ENCODE peak calls at places on chromosomes 1 and 21, in six cellular contexts. One of them, this sample, is unnamed.

GRCh38 chr1:32754282-32755097 is 51.9 kb upstream of the SYNC start:
- DNase-seq in OCI-LY7: no peak
- DNase-seq in A549: no peak
- DNase-seq in BJ: no peak
- DNase-seq in lower leg skin: peak
- DNase-seq in HCT116: no peak
- DNase-seq in this sample: no peak

GRCh38 chr1:14334336-14335176 is 263.9 kb upstream of the KAZN start:
- DNase-seq in OCI-LY7: peak
- DNase-seq in A549: no peak
- DNase-seq in BJ: no peak
- DNase-seq in lower leg skin: no peak
- DNase-seq in HCT116: no peak
- DNase-seq in this sample: no peak

GRCh38 chr21:16992448-16992847 is 520.4 kb upstream of the CXADR start:
- DNase-seq in OCI-LY7: no peak
- DNase-seq in A549: no peak
- DNase-seq in BJ: no peak
- DNase-seq in lower leg skin: no peak
- DNase-seq in HCT116: no peak
- DNase-seq in this sample: no peak

GRCh38 chr1:11997081-11997851 is 17.0 kb downstream of the MFN2 start:
- DNase-seq in OCI-LY7: no peak
- DNase-seq in A549: no peak
- DNase-seq in BJ: no peak
- DNase-seq in lower leg skin: no peak
- DNase-seq in HCT116: no peak
- DNase-seq in this sample: no peak

GRCh38 chr21:33835920-33836319 is 79.7 kb downstream of the ATP5PO start:
- DNase-seq in OCI-LY7: no peak
- DNase-seq in A549: no peak
- DNase-seq in BJ: no peak
- DNase-seq in lower leg skin: peak
- DNase-seq in HCT116: no peak
- DNase-seq in this sample: no peak

GRCh38 chr1:26336477-26337205 is 17.3 kb downstream of the CRYBG2 start:
- DNase-seq in OCI-LY7: peak
- DNase-seq in A549: peak
- DNase-seq in BJ: no peak
- DNase-seq in lower leg skin: peak
- DNase-seq in HCT116: peak
- DNase-seq in this sample: no peak

GRCh38 chr1:178521241-178521640 is 8.3 kb downstream of the TEX35 start:
- DNase-seq in OCI-LY7: no peak
- DNase-seq in A549: no peak
- DNase-seq in BJ: no peak
- DNase-seq in lower leg skin: no peak
- DNase-seq in HCT116: no peak
- DNase-seq in this sample: no peak

GRCh38 chr1:35202048-35202719 is 9.2 kb upstream of the SFPQ start:
- DNase-seq in OCI-LY7: peak
- DNase-seq in A549: peak
- DNase-seq in BJ: no peak
- DNase-seq in lower leg skin: peak
- DNase-seq in HCT116: peak
- DNase-seq in this sample: no peak

GRCh38 chr1:14095001-14095400 is 395.0 kb downstream of the PRDM2 start:
- DNase-seq in OCI-LY7: peak
- DNase-seq in A549: no peak
- DNase-seq in BJ: no peak
- DNase-seq in lower leg skin: no peak
- DNase-seq in HCT116: peak
- DNase-seq in this sample: no peak

GRCh38 chr1:58476179-58476578 is 70.3 kb downstream of the OMA1 start:
- DNase-seq in OCI-LY7: no peak
- DNase-seq in A549: no peak
- DNase-seq in BJ: no peak
- DNase-seq in lower leg skin: no peak
- DNase-seq in HCT116: no peak
- DNase-seq in this sample: no peak

GRCh38 chr21:45511661-45512431 is 30.4 kb downstream of the SLC19A1 start:
- DNase-seq in OCI-LY7: no peak
- DNase-seq in A549: no peak
- DNase-seq in BJ: no peak
- DNase-seq in lower leg skin: peak
- DNase-seq in HCT116: no peak
- DNase-seq in this sample: peak

GRCh38 chr1:153531638-153532037 is 4.2 kb downstream of the S100A6 start:
- DNase-seq in OCI-LY7: no peak
- DNase-seq in A549: no peak
- DNase-seq in BJ: no peak
- DNase-seq in lower leg skin: no peak
- DNase-seq in HCT116: no peak
- DNase-seq in this sample: no peak

GRCh38 chr1:153527023-153527724 is 8.6 kb downstream of the S100A6 start:
- DNase-seq in OCI-LY7: no peak
- DNase-seq in A549: no peak
- DNase-seq in BJ: no peak
- DNase-seq in lower leg skin: no peak
- DNase-seq in HCT116: no peak
- DNase-seq in this sample: no peak

GRCh38 chr1:153520818-153521476 is 14.8 kb downstream of the S100A6 start:
- DNase-seq in OCI-LY7: no peak
- DNase-seq in A549: no peak
- DNase-seq in BJ: no peak
- DNase-seq in lower leg skin: no peak
- DNase-seq in HCT116: no peak
- DNase-seq in this sample: no peak

GRCh38 chr1:153525088-153525713 is 10.6 kb downstream of the S100A6 start:
- DNase-seq in OCI-LY7: no peak
- DNase-seq in A549: no peak
- DNase-seq in BJ: no peak
- DNase-seq in lower leg skin: no peak
- DNase-seq in HCT116: no peak
- DNase-seq in this sample: no peak

DNA sequence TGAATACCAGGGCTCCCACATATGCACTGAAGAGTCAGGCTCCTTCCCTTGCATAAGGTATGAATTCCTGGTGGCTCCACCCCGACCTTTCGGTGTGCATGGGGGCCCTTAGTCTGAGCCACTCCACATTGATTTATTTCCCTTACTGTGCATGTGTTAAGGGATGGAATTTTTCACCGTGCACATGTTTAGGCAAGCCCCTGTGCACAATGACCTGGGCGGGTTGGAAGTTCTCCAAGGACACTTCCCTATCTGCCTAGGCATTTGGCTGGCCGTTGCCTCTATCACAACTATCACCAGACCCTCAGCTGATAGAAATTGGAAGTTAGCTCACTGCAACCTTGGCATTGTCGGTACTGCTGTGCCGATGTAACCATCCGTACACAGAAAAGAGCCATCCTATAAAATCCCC is 9.7 kb downstream of the S100A6 start:
- DNase-seq in OCI-LY7: no peak
- DNase-seq in A549: no peak
- DNase-seq in BJ: no peak
- DNase-seq in lower leg skin: no peak
- DNase-seq in HCT116: no peak
- DNase-seq in this sample: no peak
- TF ChIP-seq CTCF in OCI-LY7: no peak
- TF ChIP-seq CTCF in A549: no peak
- TF ChIP-seq CTCF in BJ: no peak
- TF ChIP-seq CTCF in lower leg skin: no peak
- TF ChIP-seq CTCF in HCT116: no peak
- TF ChIP-seq CTCF in this sample: no peak

GRCh38 chr1:40944841-40945430 is 34.6 kb upstream of the CTPS1 start:
- DNase-seq in OCI-LY7: no peak
- DNase-seq in A549: no peak
- DNase-seq in BJ: peak
- DNase-seq in lower leg skin: no peak
- DNase-seq in HCT116: no peak
- DNase-seq in this sample: no peak

GRCh38 chr1:40938393-40938792 is 41.1 kb upstream of the CTPS1 start:
- DNase-seq in OCI-LY7: no peak
- DNase-seq in A549: no peak
- DNase-seq in BJ: no peak
- DNase-seq in lower leg skin: no peak
- DNase-seq in HCT116: no peak
- DNase-seq in this sample: no peak

GRCh38 chr1:40944326-40944725 is 35.2 kb upstream of the CTPS1 start:
- DNase-seq in OCI-LY7: no peak
- DNase-seq in A549: peak
- DNase-seq in BJ: peak
- DNase-seq in lower leg skin: no peak
- DNase-seq in HCT116: no peak
- DNase-seq in this sample: no peak

GRCh38 chr1:40936878-40937484 is 42.5 kb upstream of the CTPS1 start:
- DNase-seq in OCI-LY7: no peak
- DNase-seq in A549: no peak
- DNase-seq in BJ: peak
- DNase-seq in lower leg skin: no peak
- DNase-seq in HCT116: no peak
- DNase-seq in this sample: no peak

GRCh38 chr1:40939320-40940059 is 40.0 kb upstream of the CTPS1 start:
- DNase-seq in OCI-LY7: no peak
- DNase-seq in A549: no peak
- DNase-seq in BJ: peak
- DNase-seq in lower leg skin: no peak
- DNase-seq in HCT116: no peak
- DNase-seq in this sample: no peak
- TF ChIP-seq CTCF in OCI-LY7: no peak
- TF ChIP-seq CTCF in A549: no peak
- TF ChIP-seq CTCF in BJ: no peak
- TF ChIP-seq CTCF in lower leg skin: no peak
- TF ChIP-seq CTCF in HCT116: no peak
- TF ChIP-seq CTCF in this sample: no peak

GRCh38 chr1:105909811-105910210 is 1146.7 kb upstream of the PRMT6 start:
- DNase-seq in OCI-LY7: no peak
- DNase-seq in A549: no peak
- DNase-seq in BJ: no peak
- DNase-seq in lower leg skin: no peak
- DNase-seq in HCT116: no peak
- DNase-seq in this sample: no peak
- TF ChIP-seq CTCF in OCI-LY7: peak
- TF ChIP-seq CTCF in A549: no peak
- TF ChIP-seq CTCF in BJ: no peak
- TF ChIP-seq CTCF in lower leg skin: no peak
- TF ChIP-seq CTCF in HCT116: no peak
- TF ChIP-seq CTCF in this sample: peak

GRCh38 chr1:69104859-69105258 is 462.9 kb upstream of the LRRC7 start:
- DNase-seq in OCI-LY7: no peak
- DNase-seq in A549: no peak
- DNase-seq in BJ: no peak
- DNase-seq in lower leg skin: no peak
- DNase-seq in HCT116: no peak
- DNase-seq in this sample: no peak

GRCh38 chr1:69109276-69109675 is 458.4 kb upstream of the LRRC7 start:
- DNase-seq in OCI-LY7: no peak
- DNase-seq in A549: no peak
- DNase-seq in BJ: no peak
- DNase-seq in lower leg skin: no peak
- DNase-seq in HCT116: no peak
- DNase-seq in this sample: no peak

GRCh38 chr1:69103213-69103612 is 464.5 kb upstream of the LRRC7 start:
- DNase-seq in OCI-LY7: no peak
- DNase-seq in A549: no peak
- DNase-seq in BJ: no peak
- DNase-seq in lower leg skin: no peak
- DNase-seq in HCT116: no peak
- DNase-seq in this sample: no peak

GRCh38 chr1:69103705-69104385 is 463.9 kb upstream of the LRRC7 start:
- DNase-seq in OCI-LY7: no peak
- DNase-seq in A549: no peak
- DNase-seq in BJ: no peak
- DNase-seq in lower leg skin: no peak
- DNase-seq in HCT116: no peak
- DNase-seq in this sample: no peak
- TF ChIP-seq CTCF in OCI-LY7: no peak
- TF ChIP-seq CTCF in A549: no peak
- TF ChIP-seq CTCF in BJ: no peak
- TF ChIP-seq CTCF in lower leg skin: no peak
- TF ChIP-seq CTCF in HCT116: no peak
- TF ChIP-seq CTCF in this sample: no peak

GRCh38 chr1:94772230-94772641 is 47.9 kb upstream of the SLC44A3 start:
- DNase-seq in OCI-LY7: no peak
- DNase-seq in A549: no peak
- DNase-seq in BJ: no peak
- DNase-seq in lower leg skin: no peak
- DNase-seq in HCT116: no peak
- DNase-seq in this sample: no peak

GRCh38 chr1:94773931-94774422 is 46.2 kb upstream of the SLC44A3 start:
- DNase-seq in OCI-LY7: no peak
- DNase-seq in A549: peak
- DNase-seq in BJ: no peak
- DNase-seq in lower leg skin: no peak
- DNase-seq in HCT116: peak
- DNase-seq in this sample: no peak

GRCh38 chr1:94776474-94776873 is 43.7 kb upstream of the SLC44A3 start:
- DNase-seq in OCI-LY7: no peak
- DNase-seq in A549: no peak
- DNase-seq in BJ: no peak
- DNase-seq in lower leg skin: no peak
- DNase-seq in HCT116: no peak
- DNase-seq in this sample: no peak

GRCh38 chr1:94772840-94773239 is 47.3 kb upstream of the SLC44A3 start:
- DNase-seq in OCI-LY7: no peak
- DNase-seq in A549: no peak
- DNase-seq in BJ: no peak
- DNase-seq in lower leg skin: no peak
- DNase-seq in HCT116: no peak
- DNase-seq in this sample: no peak

DNA sequence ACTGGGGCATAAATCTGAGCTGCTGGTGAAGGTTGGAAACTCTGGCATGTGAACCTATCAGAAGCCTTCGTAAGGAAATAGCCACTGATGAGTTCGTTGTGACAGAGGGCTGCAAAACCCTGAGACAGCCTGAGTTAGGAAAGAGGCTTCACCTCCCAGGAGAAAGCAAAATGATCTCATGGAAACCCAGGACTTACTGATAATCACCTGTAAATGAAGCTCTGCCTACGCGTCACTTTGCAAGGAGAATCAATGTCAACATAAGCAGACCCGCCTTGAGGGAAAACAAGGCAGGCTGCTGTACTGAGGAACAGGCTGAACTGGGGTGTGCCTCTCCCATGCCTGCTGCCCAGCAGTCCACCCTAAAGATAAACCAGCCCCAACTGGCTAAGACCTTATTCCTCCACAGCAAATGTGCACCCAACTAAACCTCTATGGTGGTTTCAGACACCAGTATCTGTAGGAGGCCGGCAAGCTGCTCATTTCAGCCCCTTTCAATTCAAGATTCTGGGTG is 46.8 kb upstream of the SLC44A3 start:
- DNase-seq in OCI-LY7: no peak
- DNase-seq in A549: no peak
- DNase-seq in BJ: no peak
- DNase-seq in lower leg skin: no peak
- DNase-seq in HCT116: no peak
- DNase-seq in this sample: no peak
- TF ChIP-seq CTCF in OCI-LY7: no peak
- TF ChIP-seq CTCF in A549: no peak
- TF ChIP-seq CTCF in BJ: no peak
- TF ChIP-seq CTCF in lower leg skin: no peak
- TF ChIP-seq CTCF in HCT116: no peak
- TF ChIP-seq CTCF in this sample: no peak

GRCh38 chr1:168381850-168382249 is 101.2 kb downstream of the TBX19 start:
- DNase-seq in OCI-LY7: no peak
- DNase-seq in A549: no peak
- DNase-seq in BJ: no peak
- DNase-seq in lower leg skin: no peak
- DNase-seq in HCT116: no peak
- DNase-seq in this sample: no peak
- TF ChIP-seq CTCF in OCI-LY7: no peak
- TF ChIP-seq CTCF in A549: no peak
- TF ChIP-seq CTCF in BJ: no peak
- TF ChIP-seq CTCF in lower leg skin: no peak
- TF ChIP-seq CTCF in HCT116: peak
- TF ChIP-seq CTCF in this sample: peak

This sample was measured in chondrocyte.